ENCODE peak calls at places on chromosomes 16 and 17, in four cellular contexts. B is BE2C, R is HFFc6, F is neural progenitor cell. D is an unnamed sample.

GRCh38 chr17:74748279-74748528 is 224 bp upstream of the NHERF1 start:
- DNase-seq in B (no peak), R (no peak), F (no peak), D (no peak)

GRCh38 chr17:72445055-72445991 is 324.5 kb downstream of the SOX9 start:
- DNase-seq in B (no peak), R (no peak), F (no peak), D (no peak)

GRCh38 chr17:7818026-7818425 is 16.0 kb upstream of the KDM6B start:
- DNase-seq in B (no peak), R (no peak), F (no peak), D (no peak)

GRCh38 chr17:40520991-40521453 is 19.6 kb upstream of the TNS4 start:
- DNase-seq in B (no peak), R (no peak), F (no peak), D (no peak)

GRCh38 chr17:82065193-82065637 is 389 bp downstream of the DUS1L start:
- DNase-seq in B (no peak), R (no peak), F (no peak), D (no peak)

GRCh38 chr16:19655242-19655777 is 62.7 kb downstream of the KNOP1 start:
- DNase-seq in B (no peak), R (no peak), F (no peak), D (no peak)

GRCh38 chr17:50266384-50267073 is 7.7 kb upstream of the TMEM92 start:
- DNase-seq in B (no peak), R (peak; percentile 75), F (no peak), D (peak; percentile 96)

GRCh38 chr17:7850970-7851437 is 3.9 kb upstream of the TMEM88 start:
- DNase-seq in B (no peak), R (no peak), F (no peak), D (no peak)

GRCh38 chr17:40618754-40619625 is 28.6 kb downstream of the SMARCE1 start:
- DNase-seq in B (no peak), R (no peak), F (no peak), D (no peak)

GRCh38 chr16:2963611-2964415 is at the start of gene KREMEN2:
- DNase-seq in B (peak; percentile 96), R (no peak), F (peak; percentile 79), D (peak; percentile 46)

GRCh38 chr17:9842057-9842758 is 16.5 kb downstream of the GLP2R start:
- DNase-seq in B (no peak), R (peak; percentile 9), F (no peak), D (peak; percentile 2)

GRCh38 chr16:50067290-50067853 is 1.6 kb downstream of the HEATR3 start:
- DNase-seq in B (peak; percentile 56), R (peak; percentile 61), F (peak; percentile 53), D (peak; percentile 57)

DNA sequence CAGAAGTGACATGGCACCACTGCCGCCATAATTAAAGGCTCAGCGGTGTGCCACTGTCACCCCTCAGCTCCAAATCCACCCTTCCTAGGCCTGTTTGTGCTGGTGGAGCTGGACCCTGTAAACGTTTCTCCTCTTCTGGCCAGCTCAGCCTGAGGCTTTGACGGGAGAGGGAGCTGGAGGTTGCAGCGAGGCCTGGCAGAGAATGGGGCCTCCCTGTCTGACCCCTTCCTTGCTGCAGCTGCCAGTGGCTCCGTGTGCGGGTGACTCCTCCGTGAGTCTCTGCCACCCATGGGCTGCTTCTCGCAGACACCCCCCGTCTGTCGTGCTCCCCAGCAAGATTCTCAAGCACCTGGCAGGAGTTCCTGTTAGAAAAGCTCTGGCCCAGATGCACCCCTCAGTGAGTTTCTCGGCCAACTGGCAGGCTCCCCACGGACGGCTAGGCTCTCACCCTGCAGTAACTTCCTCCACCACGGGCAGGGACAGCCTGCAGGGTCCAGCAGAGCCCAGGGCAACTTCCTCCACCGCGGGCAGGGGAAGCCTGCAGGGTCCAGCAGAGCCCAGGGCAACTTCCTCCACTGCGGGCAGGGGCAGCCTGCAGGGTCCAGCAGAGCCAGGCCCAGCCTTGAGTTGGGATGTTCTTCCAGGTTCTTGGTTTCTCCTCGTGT is 4.7 kb upstream of the CHMP6 start:
- DNase-seq in B (no peak), R (no peak), F (no peak), D (no peak)
- TF ChIP-seq CTCF in B (no peak), R (no peak), F (no peak), D (no peak)

GRCh38 chr16:88697831-88698693 is 8.1 kb downstream of the RNF166 start:
- DNase-seq in B (no peak), R (no peak), F (no peak), D (no peak)
- TF ChIP-seq CTCF in B (peak; percentile 47), R (peak; percentile 61), F (peak; percentile 51), D (peak; percentile 22)

DNA sequence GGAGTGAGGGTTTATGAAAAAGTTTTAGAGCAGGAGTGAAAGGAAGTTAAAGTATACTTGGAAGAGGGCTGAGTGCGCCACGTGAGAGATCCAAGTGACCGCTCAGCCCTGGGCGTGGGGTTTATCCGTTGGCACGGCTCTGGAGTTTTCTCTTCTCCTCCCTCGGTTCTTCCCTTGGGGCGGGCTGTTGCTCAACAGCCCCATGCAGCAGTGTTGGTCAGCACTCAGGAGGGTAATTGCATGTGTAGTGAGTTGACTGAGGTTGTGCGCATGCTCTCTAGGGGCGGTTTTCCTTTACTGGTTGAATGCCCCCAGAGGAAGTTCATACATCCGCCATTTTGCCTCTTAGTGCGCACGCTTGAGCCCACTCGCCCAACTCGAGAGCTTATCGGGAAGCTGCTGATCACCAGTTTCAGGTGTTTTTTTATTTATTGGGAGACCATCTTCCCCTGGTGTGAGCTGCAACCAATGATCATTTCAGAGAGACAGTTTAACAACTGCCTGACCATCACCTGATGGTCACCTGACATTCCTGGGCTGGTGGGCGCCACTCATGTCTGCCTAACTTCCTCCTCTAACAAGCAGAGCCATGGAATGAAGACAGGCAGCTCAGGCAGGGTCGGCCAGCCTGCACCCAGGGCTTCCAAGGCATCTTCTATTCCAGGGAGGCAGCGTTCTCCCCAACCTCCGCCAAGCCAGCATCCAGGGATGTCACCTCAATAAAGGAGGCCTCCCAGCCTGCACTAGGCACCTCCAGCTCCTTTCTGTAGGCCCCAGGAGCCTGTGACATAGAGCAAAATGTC is 41.3 kb upstream of the DNAH17 start:
- DNase-seq in B (no peak), R (no peak), F (no peak), D (no peak)
- TF ChIP-seq CTCF in B (no peak), R (no peak), F (no peak), D (no peak)

GRCh38 chr16:77949445-77949844 is 72.9 kb upstream of the CLEC3A start:
- DNase-seq in B (no peak), R (no peak), F (no peak), D (no peak)

GRCh38 chr16:77955127-77955526 is 67.2 kb upstream of the CLEC3A start:
- DNase-seq in B (no peak), R (no peak), F (peak; percentile 24), D (no peak)

GRCh38 chr16:77956231-77956630 is 66.1 kb upstream of the CLEC3A start:
- DNase-seq in B (no peak), R (no peak), F (no peak), D (no peak)

GRCh38 chr16:77946834-77947233 is 75.5 kb upstream of the CLEC3A start:
- DNase-seq in B (no peak), R (no peak), F (peak; percentile 35), D (no peak)

GRCh38 chr16:77951788-77952187 is 70.6 kb upstream of the CLEC3A start:
- DNase-seq in B (no peak), R (no peak), F (peak; percentile 50), D (no peak)
- TF ChIP-seq CTCF in B (no peak), R (no peak), F (peak; percentile 61), D (peak; percentile 16)

GRCh38 chr17:68794636-68795503 is 160.3 kb downstream of the ABCA8 start:
- DNase-seq in B (no peak), R (peak; percentile 36), F (no peak), D (peak; percentile 90)
- TF ChIP-seq CTCF in B (no peak), R (peak; percentile 74), F (peak; percentile 27), D (peak; percentile 37)

DNA sequence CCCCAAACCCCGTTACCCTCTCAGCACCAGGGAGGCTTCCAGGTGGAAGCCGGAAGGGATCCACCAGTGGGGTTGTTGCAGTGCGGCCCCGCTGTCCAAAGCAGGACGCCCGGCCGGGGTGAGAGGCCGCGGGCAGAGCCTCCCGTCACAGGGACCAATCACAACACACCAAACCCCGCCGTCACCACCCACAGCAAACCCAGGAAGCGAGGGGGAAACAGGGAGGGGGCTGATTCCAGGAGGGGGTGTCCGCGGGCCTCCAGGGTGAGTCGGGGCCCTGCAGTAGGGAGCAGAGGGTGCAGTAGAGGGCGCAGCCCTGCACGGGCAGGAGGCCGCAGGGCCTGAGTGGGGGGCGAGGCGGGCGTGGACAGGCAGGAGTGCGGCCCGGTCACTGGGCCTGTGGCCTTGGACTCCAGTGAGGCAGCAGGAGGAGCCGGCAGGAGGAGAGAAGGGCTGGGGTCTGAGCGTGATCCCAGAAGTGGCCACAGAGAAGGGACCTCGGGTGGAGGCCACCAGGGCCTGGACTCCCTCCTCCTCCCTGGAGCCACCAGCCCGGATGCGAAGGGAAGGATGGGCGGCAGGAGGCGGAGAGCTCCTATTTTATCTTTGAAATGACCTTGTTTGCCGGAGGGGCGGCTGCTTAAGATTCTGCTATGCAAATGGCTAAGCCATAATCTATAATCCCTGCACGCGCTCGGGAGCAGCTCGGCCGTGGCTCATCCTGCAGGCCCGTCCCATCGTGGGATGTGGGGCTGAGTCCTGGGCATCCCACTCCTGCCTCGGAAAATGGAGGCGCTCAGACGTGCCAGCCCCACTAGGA is 41.5 kb downstream of the ZFPM1 start:
- DNase-seq in B (no peak), R (no peak), F (no peak), D (no peak)
- TF ChIP-seq CTCF in B (no peak), R (no peak), F (no peak), D (no peak)

GRCh38 chr16:58127634-58128033 is 1.5 kb downstream of the CFAP20 start:
- DNase-seq in B (no peak), R (peak; percentile 30), F (no peak), D (peak; percentile 51)
- TF ChIP-seq CTCF in B (peak; percentile 33), R (no peak), F (no peak), D (peak; percentile 29)

D was measured in foreskin fibroblast.